ENCODE peak calls at places on chromosome 6, in six cellular contexts. One of them, this sample, is unnamed.

GRCh38 chr6:142874676-142875075 is 70.3 kb downstream of the HIVEP2 start:
- DNase-seq in T-helper 1 cell: no peak
- DNase-seq in psoas muscle: no peak
- DNase-seq in fibroblast of gingiva: no peak
- DNase-seq in anterior cingulate cortex: no peak
- DNase-seq in RPMI7951: no peak
- DNase-seq in this sample: no peak

GRCh38 chr6:28776269-28777146 is 147.3 kb downstream of the TRIM27 start:
- DNase-seq in anterior cingulate cortex: no peak
- DNase-seq in psoas muscle: no peak
- DNase-seq in RPMI7951: no peak
- DNase-seq in fibroblast of gingiva: no peak
- DNase-seq in T-helper 1 cell: no peak
- DNase-seq in this sample: no peak

GRCh38 chr6:16136536-16137450 is 7.9 kb downstream of the MYLIP start:
- DNase-seq in T-helper 1 cell: no peak
- DNase-seq in RPMI7951: peak
- DNase-seq in psoas muscle: peak
- DNase-seq in fibroblast of gingiva: peak
- DNase-seq in anterior cingulate cortex: no peak
- DNase-seq in this sample: peak

GRCh38 chr6:31128093-31128676 is 7.9 kb upstream of the CDSN start:
- DNase-seq in psoas muscle: peak
- DNase-seq in T-helper 1 cell: peak
- DNase-seq in anterior cingulate cortex: no peak
- DNase-seq in fibroblast of gingiva: no peak
- DNase-seq in RPMI7951: peak
- DNase-seq in this sample: peak

GRCh38 chr6:80335061-80335660 is 228.7 kb downstream of the BCKDHB start:
- DNase-seq in psoas muscle: no peak
- DNase-seq in T-helper 1 cell: no peak
- DNase-seq in fibroblast of gingiva: no peak
- DNase-seq in RPMI7951: peak
- DNase-seq in anterior cingulate cortex: no peak
- DNase-seq in this sample: no peak

GRCh38 chr6:38187285-38187684 is 367.8 kb downstream of the ZFAND3 start:
- DNase-seq in T-helper 1 cell: no peak
- DNase-seq in psoas muscle: no peak
- DNase-seq in RPMI7951: no peak
- DNase-seq in anterior cingulate cortex: no peak
- DNase-seq in fibroblast of gingiva: no peak
- DNase-seq in this sample: no peak

GRCh38 chr6:115783402-115784061 is 277.2 kb downstream of the FRK start:
- DNase-seq in fibroblast of gingiva: no peak
- DNase-seq in T-helper 1 cell: no peak
- DNase-seq in anterior cingulate cortex: no peak
- DNase-seq in RPMI7951: peak
- DNase-seq in psoas muscle: no peak
- DNase-seq in this sample: no peak

GRCh38 chr6:10520468-10520867 is 683 bp upstream of the GCNT2 start:
- DNase-seq in anterior cingulate cortex: no peak
- DNase-seq in psoas muscle: no peak
- DNase-seq in RPMI7951: no peak
- DNase-seq in T-helper 1 cell: no peak
- DNase-seq in fibroblast of gingiva: no peak
- DNase-seq in this sample: no peak

GRCh38 chr6:134951494-134952263 is 1.8 kb upstream of the ALDH8A1 start:
- DNase-seq in RPMI7951: no peak
- DNase-seq in T-helper 1 cell: no peak
- DNase-seq in fibroblast of gingiva: no peak
- DNase-seq in psoas muscle: no peak
- DNase-seq in anterior cingulate cortex: no peak
- DNase-seq in this sample: no peak

GRCh38 chr6:37648465-37649330 is 49.0 kb downstream of the MDGA1 start:
- DNase-seq in T-helper 1 cell: peak
- DNase-seq in RPMI7951: no peak
- DNase-seq in fibroblast of gingiva: no peak
- DNase-seq in anterior cingulate cortex: no peak
- DNase-seq in psoas muscle: no peak
- DNase-seq in this sample: no peak

GRCh38 chr6:57267586-57268293 is 45.6 kb upstream of the RAB23 start:
- DNase-seq in psoas muscle: no peak
- DNase-seq in RPMI7951: peak
- DNase-seq in T-helper 1 cell: peak
- DNase-seq in anterior cingulate cortex: no peak
- DNase-seq in fibroblast of gingiva: peak
- DNase-seq in this sample: peak

GRCh38 chr6:46329568-46329967 is 158.8 kb upstream of the ENPP5 start:
- DNase-seq in fibroblast of gingiva: no peak
- DNase-seq in anterior cingulate cortex: no peak
- DNase-seq in T-helper 1 cell: no peak
- DNase-seq in psoas muscle: no peak
- DNase-seq in RPMI7951: no peak
- DNase-seq in this sample: peak

GRCh38 chr6:31615748-31616147 is 714 bp downstream of the AIF1 start:
- DNase-seq in T-helper 1 cell: no peak
- DNase-seq in fibroblast of gingiva: no peak
- DNase-seq in anterior cingulate cortex: no peak
- DNase-seq in psoas muscle: no peak
- DNase-seq in RPMI7951: no peak
- DNase-seq in this sample: no peak

GRCh38 chr6:43517503-43518357 is 841 bp downstream of the POLR1C start:
- DNase-seq in T-helper 1 cell: no peak
- DNase-seq in anterior cingulate cortex: no peak
- DNase-seq in RPMI7951: no peak
- DNase-seq in fibroblast of gingiva: no peak
- DNase-seq in psoas muscle: no peak
- DNase-seq in this sample: no peak

GRCh38 chr6:89669002-89669401 is 30.5 kb upstream of the LYRM2 start:
- DNase-seq in anterior cingulate cortex: no peak
- DNase-seq in fibroblast of gingiva: no peak
- DNase-seq in RPMI7951: no peak
- DNase-seq in psoas muscle: no peak
- DNase-seq in T-helper 1 cell: no peak
- DNase-seq in this sample: no peak

GRCh38 chr6:33700391-33701050 is 11.0 kb downstream of the UQCC2 start:
- DNase-seq in RPMI7951: peak
- DNase-seq in T-helper 1 cell: peak
- DNase-seq in psoas muscle: peak
- DNase-seq in fibroblast of gingiva: peak
- DNase-seq in anterior cingulate cortex: no peak
- DNase-seq in this sample: peak

GRCh38 chr6:33824461-33825154 is 20.8 kb upstream of the MLN start:
- DNase-seq in T-helper 1 cell: no peak
- DNase-seq in psoas muscle: no peak
- DNase-seq in anterior cingulate cortex: no peak
- DNase-seq in fibroblast of gingiva: peak
- DNase-seq in RPMI7951: peak
- DNase-seq in this sample: no peak

GRCh38 chr6:155832596-155832995 is 377.0 kb upstream of the NOX3 start:
- DNase-seq in fibroblast of gingiva: peak
- DNase-seq in psoas muscle: no peak
- DNase-seq in anterior cingulate cortex: no peak
- DNase-seq in RPMI7951: peak
- DNase-seq in T-helper 1 cell: no peak
- DNase-seq in this sample: peak

GRCh38 chr6:12228447-12229146 is 61.6 kb upstream of the EDN1 start:
- DNase-seq in anterior cingulate cortex: no peak
- DNase-seq in T-helper 1 cell: no peak
- DNase-seq in RPMI7951: no peak
- DNase-seq in psoas muscle: no peak
- DNase-seq in fibroblast of gingiva: no peak
- DNase-seq in this sample: no peak

GRCh38 chr6:109332748-109333147 is 49.5 kb downstream of the CD164 start:
- DNase-seq in psoas muscle: no peak
- DNase-seq in fibroblast of gingiva: no peak
- DNase-seq in anterior cingulate cortex: no peak
- DNase-seq in T-helper 1 cell: no peak
- DNase-seq in RPMI7951: no peak
- DNase-seq in this sample: no peak